ENCODE peak calls at places on chromosomes 1 and 21, in five cellular contexts. K is anterior cingulate cortex; G is kidney epithelial cell; Q is NCI-H82; T is CD8-positive, alpha-beta memory T cell. C is an unnamed sample.

GRCh38 chr1:32878183-32878582 is 7.5 kb upstream of the FNDC5 start:
- DNase-seq in G (peak), Q (peak), K (no peak), T (no peak), C (no peak)

GRCh38 chr1:112464501-112464900 is 44.3 kb upstream of the WNT2B start:
- DNase-seq in K (no peak), T (no peak), G (no peak), Q (no peak), C (no peak)

GRCh38 chr21:36847189-36847588 is 119.3 kb downstream of the HLCS start:
- DNase-seq in K (no peak), Q (no peak), G (peak), T (no peak), C (no peak)

GRCh38 chr1:193884848-193885558 is 698.6 kb upstream of the B3GALT2 start:
- DNase-seq in T (no peak), Q (no peak), K (no peak), G (no peak), C (no peak)

GRCh38 chr1:98964198-98964597 is 40.5 kb downstream of the PLPPR5 start:
- DNase-seq in K (no peak), Q (peak), T (no peak), G (no peak), C (no peak)

GRCh38 chr1:179146476-179146875 is 64.6 kb downstream of the TOR3A start:
- DNase-seq in G (no peak), T (no peak), Q (peak), K (no peak), C (no peak)

GRCh38 chr1:92317836-92318493 is 19.1 kb downstream of the RPAP2 start:
- DNase-seq in T (no peak), G (no peak), K (no peak), Q (no peak), C (peak)

GRCh38 chr1:32242341-32242851 is 4.6 kb upstream of the FAM167B start:
- DNase-seq in T (no peak), K (no peak), Q (peak), G (no peak), C (no peak)

GRCh38 chr1:220879090-220879508 is at the start of gene HLX:
- DNase-seq in T (no peak), Q (peak), K (peak), G (peak), C (peak)

GRCh38 chr21:42678118-42678430 is 24.7 kb downstream of the PDE9A start:
- DNase-seq in G (no peak), Q (no peak), T (no peak), K (no peak), C (no peak)

GRCh38 chr21:27419153-27419552 is 452.3 kb upstream of the ADAMTS5 start:
- DNase-seq in T (no peak), K (no peak), G (no peak), Q (no peak), C (no peak)

GRCh38 chr1:58782308-58783089 is 1.3 kb downstream of the JUN start:
- DNase-seq in T (peak), G (no peak), Q (peak), K (peak), C (peak)

GRCh38 chr21:45136500-45136899 is 62.1 kb downstream of the ADARB1 start:
- DNase-seq in T (no peak), G (no peak), Q (no peak), K (no peak), C (no peak)

GRCh38 chr1:167492509-167492910 is 25.8 kb downstream of the CD247 start:
- DNase-seq in K (no peak), G (no peak), T (peak), Q (no peak), C (no peak)

GRCh38 chr1:29346573-29346972 is 110.3 kb downstream of the PTPRU start:
- DNase-seq in G (no peak), Q (no peak), K (no peak), T (no peak), C (no peak)

GRCh38 chr1:64163972-64164371 is 39.5 kb upstream of the UBE2U start:
- DNase-seq in Q (peak), T (no peak), G (no peak), K (no peak), C (no peak)

GRCh38 chr1:178151831-178152230 is 57.9 kb downstream of the RASAL2 start:
- DNase-seq in G (no peak), Q (no peak), T (no peak), K (no peak), C (no peak)

GRCh38 chr1:246782120-246782900 is 58.1 kb downstream of the SCCPDH start:
- DNase-seq in G (peak), T (no peak), Q (no peak), K (no peak), C (peak)

GRCh38 chr1:29498126-29499100 is 262.1 kb downstream of the PTPRU start:
- DNase-seq in K (no peak), G (no peak), Q (no peak), T (peak), C (no peak)

GRCh38 chr1:150999051-150999674 is 7.5 kb downstream of the MINDY1 start:
- DNase-seq in T (no peak), G (peak), K (no peak), Q (no peak), C (no peak)

C was measured in KBM-7.